ENCODE peak calls at places on chromosomes 16 and 17, in five cellular contexts. O is adrenal gland, L is psoas muscle, I is neuronal stem cell, M is ascending aorta. F is an unnamed sample.

GRCh38 chr17:28871056-28871579 is 16.3 kb downstream of the ERAL1 start:
- DNase-seq in O (no peak), L (no peak), I (no peak), M (no peak), F (no peak)

GRCh38 chr16:29645699-29646187 is 17.3 kb upstream of the SPN start:
- DNase-seq in O (no peak), L (no peak), I (no peak), M (no peak), F (no peak)

GRCh38 chr17:80388175-80388574 is 26.8 kb upstream of the ENDOV start:
- DNase-seq in O (no peak), L (no peak), I (no peak), M (no peak), F (no peak)

GRCh38 chr16:54936086-54936978 is 5.7 kb downstream of the IRX5 start:
- DNase-seq in O (no peak), L (peak; percentile 67), I (peak; percentile 63), M (no peak), F (no peak)

GRCh38 chr17:29071303-29071702 is 28.4 kb downstream of the PIPOX start:
- DNase-seq in O (no peak), L (no peak), I (no peak), M (no peak), F (no peak)

GRCh38 chr17:34131386-34131785 is 123.7 kb upstream of the CCL2 start:
- DNase-seq in O (no peak), L (no peak), I (no peak), M (no peak), F (no peak)

GRCh38 chr17:68835061-68835460 is 120.1 kb downstream of the ABCA8 start:
- DNase-seq in O (no peak), L (no peak), I (no peak), M (no peak), F (no peak)

GRCh38 chr17:68318103-68318991 is 27.1 kb downstream of the ARSG start:
- DNase-seq in O (peak; percentile 55), L (peak; percentile 84), I (no peak), M (no peak), F (peak; percentile 82)

GRCh38 chr17:81258292-81258691 is 19.2 kb downstream of the NDUFAF8 start:
- DNase-seq in O (no peak), L (no peak), I (no peak), M (no peak), F (no peak)

GRCh38 chr17:73343168-73343634 is 31.4 kb upstream of the CDC42EP4 start:
- DNase-seq in O (peak; percentile 50), L (peak; percentile 78), I (peak; percentile 95), M (no peak), F (peak; percentile 77)

GRCh38 chr17:71260366-71260765 is 860.5 kb upstream of the SOX9 start:
- DNase-seq in O (no peak), L (no peak), I (no peak), M (no peak), F (no peak)

GRCh38 chr17:14545156-14545906 is 244.4 kb downstream of the HS3ST3B1 start:
- DNase-seq in O (no peak), L (no peak), I (no peak), M (no peak), F (no peak)

GRCh38 chr17:73613271-73613941 is 30.8 kb downstream of the SDK2 start:
- DNase-seq in O (no peak), L (peak; percentile 18), I (peak; percentile 93), M (no peak), F (no peak)

GRCh38 chr16:13672196-13672595 is 247.8 kb upstream of the ERCC4 start:
- DNase-seq in O (no peak), L (no peak), I (no peak), M (no peak), F (no peak)

GRCh38 chr17:72492494-72492893 is 371.7 kb downstream of the SOX9 start:
- DNase-seq in O (no peak), L (no peak), I (no peak), M (no peak), F (no peak)

GRCh38 chr16:10729649-10730048 is 14.0 kb upstream of the NUBP1 start:
- DNase-seq in O (peak; percentile 66), L (peak; percentile 73), I (no peak), M (no peak), F (no peak)

GRCh38 chr16:87330257-87330624 is 13.0 kb upstream of the C16orf95 start:
- DNase-seq in O (no peak), L (peak; percentile 48), I (no peak), M (no peak), F (no peak)

GRCh38 chr16:2008631-2009301 is 855 bp downstream of the ZNF598 start:
- DNase-seq in O (no peak), L (peak; percentile 60), I (no peak), M (no peak), F (no peak)

GRCh38 chr17:35890774-35891155 is 10.6 kb upstream of the CCL5 start:
- DNase-seq in O (no peak), L (no peak), I (no peak), M (peak; percentile 26), F (no peak)

GRCh38 chr16:86252596-86252995 is 257.7 kb upstream of the FOXF1 start:
- DNase-seq in O (no peak), L (no peak), I (peak; percentile 48), M (no peak), F (no peak)

DNA sequence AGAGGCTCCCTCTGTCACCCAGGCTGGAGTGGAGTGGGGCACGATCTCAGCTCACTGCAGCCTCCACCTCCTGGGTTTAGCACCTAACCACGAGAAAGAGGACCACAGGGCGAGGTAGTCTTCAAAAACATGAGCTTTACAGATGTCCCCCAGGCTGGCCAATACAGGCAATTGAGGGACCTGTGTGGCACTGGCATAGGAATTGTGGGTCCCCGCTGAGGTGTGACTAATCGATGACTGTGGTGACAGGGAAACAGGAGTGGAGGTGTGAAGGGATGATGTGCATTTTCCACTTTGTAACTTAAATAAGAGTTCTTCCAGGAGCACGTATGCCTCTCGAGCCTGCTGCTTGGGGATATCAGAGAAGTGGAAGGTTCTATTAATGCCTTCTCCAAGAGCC is 12.6 kb upstream of the ARHGAP17 start:
- DNase-seq in O (no peak), L (no peak), I (no peak), M (no peak), F (no peak)
- H3K27ac ChIP-seq in O (no peak overlapping the region), L (no peak overlapping the region), I (no peak overlapping the region), M (no peak overlapping the region), F (no peak overlapping the region)

DNA sequence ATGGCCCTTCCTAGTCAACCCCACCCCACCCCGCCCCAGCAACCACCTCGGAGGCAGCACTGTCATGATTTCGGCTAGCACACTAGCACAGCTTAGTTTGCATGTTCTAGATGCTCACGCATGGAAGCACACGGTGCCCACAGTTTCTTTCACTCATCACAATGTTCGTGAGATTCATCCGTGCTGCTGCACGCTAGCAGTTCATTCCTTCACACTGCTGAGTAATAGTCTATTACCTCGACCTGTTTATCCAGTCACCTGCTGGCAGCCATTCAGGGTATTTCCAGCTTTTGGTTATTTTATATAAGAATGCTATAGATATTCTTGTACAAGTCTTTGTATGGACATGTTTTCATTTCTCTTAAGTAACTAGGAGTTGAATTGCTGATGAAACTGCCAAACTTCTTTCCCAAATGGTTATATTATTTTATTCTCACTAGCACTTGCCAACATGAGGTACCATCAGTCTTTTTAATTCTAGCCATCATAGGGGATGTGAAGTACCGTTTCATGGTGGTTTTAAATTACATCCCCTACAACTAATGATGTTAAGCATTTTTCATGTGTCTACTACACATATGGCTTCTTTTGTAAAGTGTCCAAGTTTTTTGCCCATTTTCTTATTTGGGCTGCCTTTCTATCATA is 75.7 kb downstream of the CYTH1 start:
- DNase-seq in O (no peak), L (no peak), I (no peak), M (no peak), F (peak; percentile 46)
- H3K27ac ChIP-seq in O (no peak overlapping the region), L (no peak overlapping the region), I (no peak overlapping the region), M (no peak overlapping the region), F (no peak overlapping the region)

GRCh38 chr16:56314244-56314850 is 111.0 kb downstream of the AMFR start:
- DNase-seq in O (no peak), L (no peak), I (no peak), M (no peak), F (no peak)

GRCh38 chr16:56310685-56311084 is 114.7 kb downstream of the AMFR start:
- DNase-seq in O (no peak), L (no peak), I (no peak), M (no peak), F (no peak)

GRCh38 chr16:56312028-56312300 is 113.4 kb downstream of the AMFR start:
- DNase-seq in O (no peak), L (no peak), I (no peak), M (no peak), F (no peak)

GRCh38 chr16:56312556-56312955 is 112.8 kb downstream of the AMFR start:
- DNase-seq in O (no peak), L (no peak), I (no peak), M (no peak), F (no peak)

DNA sequence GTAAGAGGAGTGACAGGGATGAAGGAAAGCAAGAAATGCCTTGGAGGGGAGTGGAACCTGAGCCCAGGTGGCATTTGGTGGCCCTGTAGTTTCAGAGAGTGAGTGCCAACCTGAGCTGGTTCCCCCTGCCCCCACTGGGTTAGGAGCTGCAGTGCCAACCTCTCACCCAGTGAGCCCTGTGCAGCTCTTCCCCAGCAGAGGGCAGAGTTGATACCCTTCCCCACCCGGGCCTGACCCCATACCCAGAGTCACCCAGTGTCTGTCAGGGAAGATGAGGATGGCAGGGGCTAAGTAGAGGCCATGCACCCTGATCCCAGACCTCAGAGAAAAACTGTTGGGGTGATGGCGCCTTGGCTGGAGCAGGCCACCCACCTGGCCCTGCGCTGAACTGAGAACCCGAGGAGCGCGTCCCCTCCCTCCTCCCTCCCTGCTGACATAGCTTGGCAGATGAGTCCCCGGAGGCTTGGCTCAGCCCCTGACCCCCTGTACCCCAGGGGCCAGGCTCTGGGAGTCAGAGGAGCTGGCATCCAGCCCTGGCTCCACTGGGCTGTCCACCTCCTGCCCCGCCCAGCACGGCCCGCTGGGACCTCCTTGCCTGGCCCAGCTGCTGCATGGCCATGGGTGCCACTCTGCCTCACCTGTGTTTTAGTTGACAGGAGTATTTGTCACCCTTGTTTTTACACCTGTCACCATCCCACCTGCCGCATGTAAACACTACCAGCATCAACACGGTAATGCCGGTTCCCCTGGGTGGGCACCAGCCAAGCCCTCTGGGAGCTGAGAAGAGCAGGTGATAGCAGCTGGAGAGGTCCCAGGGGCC is 113.9 kb downstream of the AMFR start:
- DNase-seq in O (no peak), L (no peak), I (no peak), M (no peak), F (no peak)
- H3K27ac ChIP-seq in O (no peak overlapping the region), L (no peak overlapping the region), I (no peak overlapping the region), M (no peak overlapping the region), F (no peak overlapping the region)

GRCh38 chr17:44417553-44417952 is 28.1 kb upstream of the ITGA2B start:
- DNase-seq in O (no peak), L (no peak), I (no peak), M (no peak), F (peak; percentile 7)

GRCh38 chr17:44414394-44415155 is 25.1 kb upstream of the ITGA2B start:
- DNase-seq in O (no peak), L (no peak), I (no peak), M (no peak), F (no peak)

DNA sequence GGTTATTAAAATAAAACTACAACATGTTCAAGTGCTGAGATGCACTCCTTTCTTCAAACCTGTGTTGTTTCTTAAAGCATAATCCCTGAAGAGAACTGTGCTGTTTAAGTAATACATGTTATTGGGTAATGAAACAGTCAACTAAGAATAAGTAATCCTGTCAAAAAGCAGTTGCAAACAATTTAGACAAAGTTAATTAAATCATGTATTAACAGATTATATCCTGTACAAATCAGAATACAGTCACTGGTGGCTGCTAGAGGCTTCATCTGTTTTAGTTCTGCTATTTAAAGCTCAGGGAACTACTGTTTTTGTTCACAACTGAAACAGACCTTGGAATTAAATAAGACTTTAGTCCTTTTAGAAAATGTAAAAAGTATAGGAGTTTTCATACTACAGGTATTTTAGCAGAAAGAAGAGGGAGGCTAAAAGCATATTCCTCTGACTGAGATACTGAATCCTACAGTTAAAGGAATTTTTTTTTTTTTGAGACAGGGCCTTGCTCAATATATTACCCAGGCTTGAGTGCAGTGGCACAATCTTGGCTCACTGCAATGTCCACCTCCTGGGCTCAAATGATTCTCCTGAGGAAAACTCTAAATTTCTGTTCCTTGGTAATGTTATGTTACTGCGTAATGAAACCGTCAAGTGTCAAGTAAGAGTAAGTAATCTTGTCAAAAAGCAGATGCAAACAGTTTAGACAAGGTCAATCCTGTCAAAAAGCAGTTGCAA is 27.3 kb upstream of the ITGA2B start:
- DNase-seq in O (no peak), L (no peak), I (no peak), M (no peak), F (no peak)
- H3K27ac ChIP-seq in O (peak overlapping the region; percentile 46), L (no peak overlapping the region), I (no peak overlapping the region), M (no peak overlapping the region), F (no peak overlapping the region)

F was measured in brain microvascular endothelial cell.